ENCODE peak calls at places on chromosome 6, in nine cellular contexts. One of them, this sample, is unnamed.

GRCh38 chr6:149940673-149940984 is 1.2 kb upstream of the ULBP2 start:
- DNase-seq in Caco-2: no peak
- DNase-seq in occipital lobe: no peak
- DNase-seq in nucleus accumbens: no peak
- DNase-seq in HepG2: no peak
- DNase-seq in NCI-H1105 treated with DMSO at 0.1 percent for 48 hours: no peak
- DNase-seq in SW 1271: no peak
- DNase-seq in right atrium auricular region: peak
- DNase-seq in ELF-1: no peak
- DNase-seq in this sample: no peak

GRCh38 chr6:45791600-45792168 is 224.0 kb downstream of the CLIC5 start:
- DNase-seq in right atrium auricular region: no peak
- DNase-seq in HepG2: no peak
- DNase-seq in nucleus accumbens: no peak
- DNase-seq in ELF-1: no peak
- DNase-seq in Caco-2: no peak
- DNase-seq in occipital lobe: no peak
- DNase-seq in SW 1271: no peak
- DNase-seq in NCI-H1105 treated with DMSO at 0.1 percent for 48 hours: no peak
- DNase-seq in this sample: no peak

GRCh38 chr6:29553268-29554057 is 6.1 kb downstream of the UBD start:
- DNase-seq in nucleus accumbens: no peak
- DNase-seq in HepG2: no peak
- DNase-seq in occipital lobe: peak
- DNase-seq in Caco-2: no peak
- DNase-seq in ELF-1: peak
- DNase-seq in NCI-H1105 treated with DMSO at 0.1 percent for 48 hours: peak
- DNase-seq in SW 1271: no peak
- DNase-seq in right atrium auricular region: peak
- DNase-seq in this sample: no peak

GRCh38 chr6:107458687-107459282 is 579 bp downstream of the PDSS2 start:
- DNase-seq in Caco-2: peak
- DNase-seq in NCI-H1105 treated with DMSO at 0.1 percent for 48 hours: peak
- DNase-seq in HepG2: peak
- DNase-seq in nucleus accumbens: peak
- DNase-seq in SW 1271: no peak
- DNase-seq in right atrium auricular region: no peak
- DNase-seq in ELF-1: peak
- DNase-seq in occipital lobe: no peak
- DNase-seq in this sample: no peak

GRCh38 chr6:128806274-128806673 is 76.7 kb upstream of the LAMA2 start:
- DNase-seq in occipital lobe: no peak
- DNase-seq in HepG2: no peak
- DNase-seq in NCI-H1105 treated with DMSO at 0.1 percent for 48 hours: no peak
- DNase-seq in right atrium auricular region: peak
- DNase-seq in nucleus accumbens: no peak
- DNase-seq in Caco-2: no peak
- DNase-seq in SW 1271: no peak
- DNase-seq in ELF-1: no peak
- DNase-seq in this sample: no peak

GRCh38 chr6:6494677-6495076 is 93.8 kb upstream of the LY86 start:
- DNase-seq in occipital lobe: no peak
- DNase-seq in NCI-H1105 treated with DMSO at 0.1 percent for 48 hours: peak
- DNase-seq in ELF-1: peak
- DNase-seq in nucleus accumbens: no peak
- DNase-seq in right atrium auricular region: no peak
- DNase-seq in HepG2: peak
- DNase-seq in Caco-2: peak
- DNase-seq in SW 1271: no peak
- DNase-seq in this sample: no peak

GRCh38 chr6:105847433-105847832 is 238.7 kb upstream of the PRDM1 start:
- DNase-seq in right atrium auricular region: no peak
- DNase-seq in SW 1271: no peak
- DNase-seq in ELF-1: no peak
- DNase-seq in occipital lobe: no peak
- DNase-seq in HepG2: no peak
- DNase-seq in nucleus accumbens: no peak
- DNase-seq in NCI-H1105 treated with DMSO at 0.1 percent for 48 hours: no peak
- DNase-seq in Caco-2: no peak
- DNase-seq in this sample: no peak

GRCh38 chr6:157763894-157764345 is 59.1 kb upstream of the SNX9 start:
- DNase-seq in nucleus accumbens: no peak
- DNase-seq in Caco-2: no peak
- DNase-seq in SW 1271: no peak
- DNase-seq in ELF-1: no peak
- DNase-seq in occipital lobe: no peak
- DNase-seq in right atrium auricular region: no peak
- DNase-seq in HepG2: no peak
- DNase-seq in NCI-H1105 treated with DMSO at 0.1 percent for 48 hours: no peak
- DNase-seq in this sample: no peak

GRCh38 chr6:28948782-28949486 is 25.1 kb upstream of the TRIM27 start:
- DNase-seq in occipital lobe: no peak
- DNase-seq in nucleus accumbens: no peak
- DNase-seq in ELF-1: peak
- DNase-seq in NCI-H1105 treated with DMSO at 0.1 percent for 48 hours: no peak
- DNase-seq in SW 1271: no peak
- DNase-seq in HepG2: peak
- DNase-seq in Caco-2: no peak
- DNase-seq in right atrium auricular region: no peak
- DNase-seq in this sample: no peak